ENCODE peak calls at places on chromosomes 6 and 20, in five cellular contexts. I is pancreas, Z is neuronal stem cell, S is BE2C, H is lung. K is an unnamed sample. For H3K4me1, the result is how much of the 10 kb centered on the place peaks cover.

GRCh38 chr6:8279094-8279805 is 156.1 kb downstream of the SLC35B3 start:
- DNase-seq in I (no peak), Z (no peak), S (peak), H (no peak), K (no peak)

GRCh38 chr6:169793408-169793807 is 42.0 kb downstream of the ERMARD start:
- DNase-seq in I (no peak), Z (no peak), S (no peak), H (peak), K (no peak)

GRCh38 chr20:2742934-2743559 is 50.5 kb downstream of the EBF4 start:
- DNase-seq in I (peak), Z (peak), S (peak), H (peak), K (peak)

GRCh38 chr6:36170704-36171103 is 25.8 kb upstream of the BRPF3 start:
- DNase-seq in I (no peak), Z (no peak), S (no peak), H (no peak), K (no peak)

GRCh38 chr20:48294942-48295341 is 509.7 kb upstream of the SULF2 start:
- DNase-seq in I (no peak), Z (peak), S (no peak), H (no peak), K (no peak)

GRCh38 chr6:118679293-118679692 is 27.9 kb upstream of the CEP85L start:
- DNase-seq in I (no peak), Z (no peak), S (no peak), H (no peak), K (no peak)

GRCh38 chr20:62733891-62734290 is 25.3 kb downstream of the NTSR1 start:
- DNase-seq in I (no peak), Z (no peak), S (peak), H (no peak), K (peak)

GRCh38 chr20:9485614-9486325 is 28.6 kb upstream of the LAMP5 start:
- DNase-seq in I (no peak), Z (no peak), S (no peak), H (no peak), K (no peak)

GRCh38 chr6:30875244-30876038 is 8.9 kb upstream of the DDR1 start:
- DNase-seq in I (no peak), Z (no peak), S (no peak), H (no peak), K (no peak)

GRCh38 chr6:157037165-157037564 is 260.0 kb downstream of the ARID1B start:
- DNase-seq in I (no peak), Z (no peak), S (no peak), H (no peak), K (no peak)

GRCh38 chr6:52063584-52064400 is 23.6 kb downstream of the PKHD1 start:
- DNase-seq in I (peak), Z (peak), S (peak), H (peak), K (peak)

GRCh38 chr6:110738899-110739365 is 76.3 kb downstream of the CDK19 start:
- DNase-seq in I (no peak), Z (no peak), S (no peak), H (no peak), K (no peak)

GRCh38 chr6:18359237-18359885 is 27.8 kb upstream of the RNF144B start:
- DNase-seq in I (no peak), Z (no peak), S (no peak), H (no peak), K (no peak)

GRCh38 chr6:121482004-121482693 is 46.7 kb downstream of the GJA1 start:
- DNase-seq in I (no peak), Z (no peak), S (no peak), H (no peak), K (no peak)

GRCh38 chr6:138577151-138577915 is 78.0 kb upstream of the NHSL1 start:
- DNase-seq in I (no peak), Z (no peak), S (no peak), H (no peak), K (no peak)

GRCh38 chr6:73608761-73609160 is 45.0 kb downstream of the SLC17A5 start:
- DNase-seq in I (no peak), Z (no peak), S (no peak), H (no peak), K (no peak)

GRCh38 chr20:63731410-63731809 is 5.1 kb upstream of the LIME1 start:
- DNase-seq in I (no peak), Z (no peak), S (no peak), H (no peak), K (no peak)

GRCh38 chr6:143258945-143259344 is 191.6 kb downstream of the ADAT2 start:
- DNase-seq in I (no peak), Z (no peak), S (no peak), H (no peak), K (no peak)

GRCh38 chr20:37276494-37277252 is 12.8 kb upstream of the MANBAL start:
- DNase-seq in I (peak), Z (no peak), S (peak), H (no peak), K (no peak)

GRCh38 chr20:3218307-3218988 is 9.2 kb downstream of the ITPA start:
- DNase-seq in I (peak), Z (peak), S (peak), H (peak), K (peak)

GRCh38 chr6:130178692-130179091 is 44.1 kb downstream of the SAMD3 start:
- DNase-seq in I (no peak), Z (no peak), S (no peak), H (no peak), K (peak)

GRCh38 chr6:35048031-35048613 is 93.0 kb downstream of the TCP11 start:
- DNase-seq in I (no peak), Z (peak), S (no peak), H (no peak), K (no peak)

GRCh38 chr20:41369673-41370072 is 3.1 kb upstream of the EMILIN3 start:
- DNase-seq in I (no peak), Z (no peak), S (no peak), H (no peak), K (no peak)

GRCh38 chr6:112667427-112667826 is 320.3 kb downstream of the RFPL4B start:
- DNase-seq in I (no peak), Z (no peak), S (no peak), H (no peak), K (no peak)

GRCh38 chr6:150482883-150483409 is 114.1 kb downstream of the IYD start:
- DNase-seq in I (no peak), Z (no peak), S (no peak), H (no peak), K (no peak)

GRCh38 chr6:34602318-34603111 is 46.4 kb upstream of the SPDEF start:
- DNase-seq in I (peak), Z (no peak), S (no peak), H (no peak), K (peak)

GRCh38 chr20:41436679-41437078 is 70.1 kb upstream of the EMILIN3 start:
- DNase-seq in I (no peak), Z (no peak), S (no peak), H (no peak), K (no peak)

GRCh38 chr20:38181971-38182370 is 16.9 kb upstream of the TGM2 start:
- DNase-seq in I (no peak), Z (no peak), S (no peak), H (no peak), K (no peak)

GRCh38 chr6:90083891-90084290 is 189.6 kb downstream of the GJA10 start:
- DNase-seq in I (no peak), Z (no peak), S (no peak), H (no peak), K (no peak)

GRCh38 chr6:13420269-13420668 is 67.1 kb downstream of the GFOD1 start:
- DNase-seq in I (no peak), Z (no peak), S (no peak), H (no peak), K (no peak)

GRCh38 chr6:121780325-121781313 is 345.2 kb downstream of the GJA1 start:
- DNase-seq in I (peak), Z (no peak), S (peak), H (peak), K (no peak)

GRCh38 chr20:39464238-39464637 is 502.1 kb downstream of the DHX35 start:
- DNase-seq in I (no peak), Z (no peak), S (no peak), H (no peak), K (no peak)

GRCh38 chr6:118746100-118746874 is 94.9 kb upstream of the CEP85L start:
- DNase-seq in I (no peak), Z (no peak), S (no peak), H (no peak), K (no peak)

GRCh38 chr20:21230686-21231085 is 72.4 kb upstream of the XRN2 start:
- DNase-seq in I (no peak), Z (no peak), S (no peak), H (no peak), K (no peak)

GRCh38 chr6:12339808-12340487 is 49.8 kb downstream of the EDN1 start:
- DNase-seq in I (no peak), Z (no peak), S (peak), H (no peak), K (no peak)

GRCh38 chr6:12340488-12340818 is 50.3 kb downstream of the EDN1 start:
- DNase-seq in I (no peak), Z (no peak), S (no peak), H (no peak), K (no peak)

GRCh38 chr6:12335717-12336116 is 45.6 kb downstream of the EDN1 start:
- DNase-seq in I (no peak), Z (no peak), S (no peak), H (no peak), K (no peak)

GRCh38 chr6:12336121-12336971 is 46.2 kb downstream of the EDN1 start:
- DNase-seq in I (no peak), Z (no peak), S (no peak), H (no peak), K (no peak)

GRCh38 chr6:12339022-12339421 is 48.9 kb downstream of the EDN1 start:
- DNase-seq in I (no peak), Z (no peak), S (no peak), H (no peak), K (no peak)
- H3K4me1 ChIP-seq in I (under half), Z (under half), S (under half), H (under half), K (under half)

GRCh38 chr6:42744351-42744890 is 1.5 kb downstream of the TBCC start:
- DNase-seq in I (no peak), Z (no peak), S (no peak), H (no peak), K (no peak)
- H3K4me1 ChIP-seq in I (under half), Z (under half), S (under half), H (under half), K (under half)

DNA sequence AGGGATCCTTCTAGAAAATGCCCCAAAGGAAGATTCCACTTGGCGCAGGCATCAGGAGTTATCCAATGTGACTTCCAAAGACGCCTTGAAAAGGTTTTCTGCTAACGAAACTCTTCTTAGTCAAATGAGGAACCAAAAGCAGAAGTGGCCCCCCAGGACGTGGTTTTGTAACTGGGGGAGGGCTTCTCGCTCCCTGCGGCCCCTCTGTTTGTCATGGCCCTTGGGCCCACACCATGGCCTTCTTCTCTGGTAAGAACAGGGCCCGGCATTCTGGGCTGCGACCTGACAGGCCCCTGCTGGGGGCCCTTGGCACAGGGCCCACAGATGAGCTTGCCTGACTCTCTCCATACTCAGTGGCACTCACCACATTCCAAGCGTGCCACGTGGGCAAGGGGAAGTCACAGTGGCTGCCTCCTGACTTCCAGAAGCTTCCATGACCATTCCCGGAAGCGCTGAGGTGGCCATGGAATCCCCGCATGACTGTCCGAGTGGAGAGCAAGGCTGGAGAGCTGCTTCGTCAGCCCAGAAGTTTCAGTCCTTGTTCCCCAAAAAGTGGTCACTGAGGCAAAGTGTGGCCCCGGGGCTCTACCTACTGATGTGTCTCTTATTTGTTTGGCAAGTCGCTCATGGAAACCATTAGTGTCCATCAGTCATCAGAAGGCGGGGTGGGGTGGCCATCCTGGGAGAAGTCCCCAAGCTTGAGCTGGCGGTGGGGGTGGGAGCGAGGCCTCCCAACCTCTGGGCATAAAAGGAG is 881 bp upstream of the CTSZ start:
- DNase-seq in I (no peak), Z (no peak), S (no peak), H (peak), K (no peak)
- H3K4me1 ChIP-seq in I (under half), Z (under half), S (under half), H (under half), K (under half)

GRCh38 chr6:24321538-24322162 is 36.2 kb downstream of the DCDC2 start:
- DNase-seq in I (no peak), Z (no peak), S (no peak), H (no peak), K (no peak)
- H3K4me1 ChIP-seq in I (under half), Z (under half), S (under half), H (under half), K (half or more)

GRCh38 chr20:23658989-23659609 is 21.3 kb upstream of the CST3 start:
- DNase-seq in I (no peak), Z (no peak), S (no peak), H (no peak), K (peak)
- H3K4me1 ChIP-seq in I (under half), Z (under half), S (under half), H (under half), K (half or more)

K was measured in Caco-2.